ENCODE peak calls at places on chromosomes 7 and 10, in five cellular contexts. One of them, this sample, is unnamed. For H3K9me3, the result is how much of the 10 kb centered on the place peaks cover.

GRCh38 chr7:72438491-72438890 is 26.4 kb upstream of the CALN1 start:
- DNase-seq in HCT116: no peak
- DNase-seq in esophagus muscularis mucosa: no peak
- DNase-seq in stomach: no peak
- DNase-seq in SK-N-SH: no peak
- DNase-seq in this sample: no peak

GRCh38 chr10:110793887-110794286 is 77.8 kb upstream of the PDCD4 start:
- DNase-seq in HCT116: no peak
- DNase-seq in stomach: no peak
- DNase-seq in SK-N-SH: no peak
- DNase-seq in esophagus muscularis mucosa: no peak
- DNase-seq in this sample: no peak

GRCh38 chr10:3365630-3366029 is 193.0 kb upstream of the PITRM1 start:
- DNase-seq in SK-N-SH: no peak
- DNase-seq in stomach: no peak
- DNase-seq in HCT116: no peak
- DNase-seq in esophagus muscularis mucosa: no peak
- DNase-seq in this sample: no peak

GRCh38 chr7:127187740-127188139 is 65.0 kb downstream of the GRM8 start:
- DNase-seq in stomach: no peak
- DNase-seq in SK-N-SH: no peak
- DNase-seq in HCT116: no peak
- DNase-seq in esophagus muscularis mucosa: no peak
- DNase-seq in this sample: no peak

GRCh38 chr10:129891806-129892205 is 72.3 kb downstream of the EBF3 start:
- DNase-seq in esophagus muscularis mucosa: no peak
- DNase-seq in stomach: no peak
- DNase-seq in SK-N-SH: no peak
- DNase-seq in HCT116: no peak
- DNase-seq in this sample: no peak

GRCh38 chr7:74292757-74293576 is 3.8 kb downstream of the CLIP2 start:
- DNase-seq in SK-N-SH: no peak
- DNase-seq in esophagus muscularis mucosa: no peak
- DNase-seq in HCT116: peak
- DNase-seq in stomach: peak
- DNase-seq in this sample: no peak

GRCh38 chr10:95552680-95553342 is 8.4 kb downstream of the SORBS1 start:
- DNase-seq in SK-N-SH: no peak
- DNase-seq in stomach: no peak
- DNase-seq in HCT116: no peak
- DNase-seq in esophagus muscularis mucosa: no peak
- DNase-seq in this sample: no peak

GRCh38 chr7:130490287-130490686 is 1.6 kb upstream of the MEST start:
- DNase-seq in HCT116: no peak
- DNase-seq in stomach: no peak
- DNase-seq in esophagus muscularis mucosa: no peak
- DNase-seq in SK-N-SH: no peak
- DNase-seq in this sample: no peak

GRCh38 chr10:48551796-48552591 is 52.9 kb downstream of the ARHGAP22 start:
- DNase-seq in stomach: no peak
- DNase-seq in HCT116: peak
- DNase-seq in SK-N-SH: peak
- DNase-seq in esophagus muscularis mucosa: no peak
- DNase-seq in this sample: no peak

GRCh38 chr7:101816499-101817030 is 861 bp upstream of the CUX1 start:
- DNase-seq in stomach: peak
- DNase-seq in HCT116: no peak
- DNase-seq in esophagus muscularis mucosa: no peak
- DNase-seq in SK-N-SH: peak
- DNase-seq in this sample: no peak

GRCh38 chr10:114026189-114027040 is 17.3 kb upstream of the ADRB1 start:
- DNase-seq in stomach: no peak
- DNase-seq in HCT116: peak
- DNase-seq in esophagus muscularis mucosa: no peak
- DNase-seq in SK-N-SH: no peak
- DNase-seq in this sample: no peak

GRCh38 chr10:21336476-21337170 is 188.9 kb downstream of the SKIDA1 start:
- DNase-seq in SK-N-SH: no peak
- DNase-seq in esophagus muscularis mucosa: no peak
- DNase-seq in HCT116: peak
- DNase-seq in stomach: no peak
- DNase-seq in this sample: no peak

GRCh38 chr10:59582058-59582457 is 127.6 kb downstream of the SLC16A9 start:
- DNase-seq in HCT116: no peak
- DNase-seq in stomach: no peak
- DNase-seq in esophagus muscularis mucosa: peak
- DNase-seq in SK-N-SH: no peak
- DNase-seq in this sample: no peak

GRCh38 chr7:111089822-111090426 is 1.0 kb upstream of the LRRN3 start:
- DNase-seq in esophagus muscularis mucosa: no peak
- DNase-seq in stomach: no peak
- DNase-seq in HCT116: peak
- DNase-seq in SK-N-SH: peak
- DNase-seq in this sample: no peak

GRCh38 chr10:21030096-21030495 is 133.0 kb upstream of the NEBL start:
- DNase-seq in HCT116: no peak
- DNase-seq in SK-N-SH: no peak
- DNase-seq in stomach: no peak
- DNase-seq in esophagus muscularis mucosa: no peak
- DNase-seq in this sample: no peak

GRCh38 chr10:103921750-103922195 is 3.8 kb upstream of the STN1 start:
- DNase-seq in esophagus muscularis mucosa: peak
- DNase-seq in HCT116: peak
- DNase-seq in SK-N-SH: no peak
- DNase-seq in stomach: peak
- DNase-seq in this sample: no peak

GRCh38 chr7:134298902-134299683 is 17.6 kb downstream of the SLC35B4 start:
- DNase-seq in stomach: peak
- DNase-seq in HCT116: no peak
- DNase-seq in SK-N-SH: peak
- DNase-seq in esophagus muscularis mucosa: no peak
- DNase-seq in this sample: no peak

GRCh38 chr7:97107192-97107800 is 10.2 kb upstream of the SDHAF3 start:
- DNase-seq in stomach: no peak
- DNase-seq in esophagus muscularis mucosa: no peak
- DNase-seq in SK-N-SH: no peak
- DNase-seq in HCT116: no peak
- DNase-seq in this sample: no peak

GRCh38 chr7:23490357-23491131 is 20.3 kb upstream of the IGF2BP3 start:
- DNase-seq in stomach: no peak
- DNase-seq in HCT116: no peak
- DNase-seq in SK-N-SH: peak
- DNase-seq in esophagus muscularis mucosa: no peak
- DNase-seq in this sample: no peak

GRCh38 chr10:133359554-133359971 is 1.7 kb upstream of the FUOM start:
- DNase-seq in esophagus muscularis mucosa: no peak
- DNase-seq in SK-N-SH: peak
- DNase-seq in stomach: peak
- DNase-seq in HCT116: no peak
- DNase-seq in this sample: no peak

GRCh38 chr10:15737635-15738034 is 17.9 kb upstream of the ITGA8 start:
- DNase-seq in stomach: no peak
- DNase-seq in HCT116: no peak
- DNase-seq in esophagus muscularis mucosa: no peak
- DNase-seq in SK-N-SH: no peak
- DNase-seq in this sample: no peak

GRCh38 chr7:5667391-5667790 is 114.1 kb downstream of the RNF216 start:
- DNase-seq in esophagus muscularis mucosa: no peak
- DNase-seq in stomach: peak
- DNase-seq in SK-N-SH: peak
- DNase-seq in HCT116: no peak
- DNase-seq in this sample: no peak

GRCh38 chr10:49608166-49608758 is 1.8 kb upstream of the SLC18A3 start:
- DNase-seq in HCT116: no peak
- DNase-seq in SK-N-SH: no peak
- DNase-seq in stomach: no peak
- DNase-seq in esophagus muscularis mucosa: no peak
- DNase-seq in this sample: no peak

GRCh38 chr7:64045301-64046040 is at the start of gene ZNF727:
- DNase-seq in esophagus muscularis mucosa: no peak
- DNase-seq in HCT116: no peak
- DNase-seq in stomach: no peak
- DNase-seq in SK-N-SH: peak
- DNase-seq in this sample: no peak

GRCh38 chr7:372939-373791 is 83.2 kb downstream of the FOXL3 start:
- DNase-seq in HCT116: no peak
- DNase-seq in esophagus muscularis mucosa: no peak
- DNase-seq in SK-N-SH: peak
- DNase-seq in stomach: peak
- DNase-seq in this sample: no peak
- TF ChIP-seq POLR2AphosphoS5 in HCT116: no peak
- TF ChIP-seq POLR2AphosphoS5 in esophagus muscularis mucosa: no peak
- TF ChIP-seq POLR2AphosphoS5 in SK-N-SH: no peak
- TF ChIP-seq POLR2AphosphoS5 in stomach: peak
- TF ChIP-seq POLR2AphosphoS5 in this sample: no peak

GRCh38 chr10:22945934-22946673 is 18.3 kb downstream of the ARMC3 start:
- DNase-seq in esophagus muscularis mucosa: no peak
- DNase-seq in stomach: no peak
- DNase-seq in HCT116: no peak
- DNase-seq in SK-N-SH: no peak
- DNase-seq in this sample: no peak
- H3K9me3 ChIP-seq in esophagus muscularis mucosa: under half
- H3K9me3 ChIP-seq in stomach: under half
- H3K9me3 ChIP-seq in HCT116: under half
- H3K9me3 ChIP-seq in SK-N-SH: under half
- H3K9me3 ChIP-seq in this sample: under half

GRCh38 chr7:70578131-70578530 is 553.8 kb upstream of the GALNT17 start:
- DNase-seq in HCT116: no peak
- DNase-seq in stomach: no peak
- DNase-seq in SK-N-SH: no peak
- DNase-seq in esophagus muscularis mucosa: no peak
- DNase-seq in this sample: no peak

GRCh38 chr7:70574314-70574713 is 557.6 kb upstream of the GALNT17 start:
- DNase-seq in esophagus muscularis mucosa: no peak
- DNase-seq in stomach: no peak
- DNase-seq in SK-N-SH: no peak
- DNase-seq in HCT116: no peak
- DNase-seq in this sample: no peak

GRCh38 chr7:70573202-70573810 is 558.6 kb upstream of the GALNT17 start:
- DNase-seq in esophagus muscularis mucosa: no peak
- DNase-seq in stomach: no peak
- DNase-seq in SK-N-SH: no peak
- DNase-seq in HCT116: no peak
- DNase-seq in this sample: no peak

GRCh38 chr7:70571986-70572385 is 560.0 kb upstream of the GALNT17 start:
- DNase-seq in esophagus muscularis mucosa: no peak
- DNase-seq in SK-N-SH: no peak
- DNase-seq in HCT116: no peak
- DNase-seq in stomach: no peak
- DNase-seq in this sample: no peak

DNA sequence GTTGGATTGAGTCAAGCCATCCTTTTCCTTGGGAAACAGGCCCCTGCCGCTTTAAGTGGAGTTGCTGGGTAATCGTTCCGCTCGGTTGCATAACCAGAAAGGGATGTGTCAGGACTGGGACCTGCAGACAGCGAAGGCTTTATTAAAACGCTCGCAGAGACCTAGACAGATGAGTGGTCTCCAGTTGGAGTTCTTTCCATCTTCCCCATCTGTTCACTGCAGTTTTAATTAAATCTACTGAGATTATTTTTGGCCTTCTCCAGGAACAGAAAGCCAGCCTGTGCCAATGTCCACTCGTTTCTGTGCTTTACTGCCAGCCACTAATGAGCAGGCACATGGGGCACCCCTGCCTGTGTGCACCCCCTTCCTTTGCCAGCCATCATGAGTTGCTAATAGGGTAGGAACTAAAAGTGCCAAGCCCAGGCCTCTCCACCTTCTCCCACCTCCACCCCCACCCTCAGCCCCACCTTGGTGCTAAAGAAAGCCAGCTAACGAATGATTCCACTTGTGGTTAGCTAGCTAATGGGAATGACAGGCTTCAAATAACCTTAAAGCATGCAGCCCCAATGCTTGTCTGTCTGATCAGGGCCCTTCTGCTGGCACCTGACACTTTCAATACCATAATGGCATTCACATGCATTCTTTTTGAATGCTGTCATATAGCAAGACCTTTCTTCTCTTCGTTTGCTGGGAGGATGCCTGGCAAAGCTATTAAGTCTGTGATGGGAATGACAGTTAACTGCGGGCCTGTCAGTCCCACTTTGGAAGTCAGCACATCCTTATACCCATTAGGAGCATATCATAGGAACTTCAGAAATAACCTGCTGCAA is 556.8 kb upstream of the GALNT17 start:
- DNase-seq in SK-N-SH: peak
- DNase-seq in esophagus muscularis mucosa: no peak
- DNase-seq in stomach: no peak
- DNase-seq in HCT116: no peak
- DNase-seq in this sample: no peak
- TF ChIP-seq POLR2AphosphoS5 in SK-N-SH: peak
- TF ChIP-seq POLR2AphosphoS5 in esophagus muscularis mucosa: no peak
- TF ChIP-seq POLR2AphosphoS5 in stomach: no peak
- TF ChIP-seq POLR2AphosphoS5 in HCT116: no peak
- TF ChIP-seq POLR2AphosphoS5 in this sample: no peak

GRCh38 chr7:158161194-158161593 is 426.4 kb downstream of the PTPRN2 start:
- DNase-seq in esophagus muscularis mucosa: no peak
- DNase-seq in HCT116: no peak
- DNase-seq in SK-N-SH: no peak
- DNase-seq in stomach: no peak
- DNase-seq in this sample: no peak
- H3K9me3 ChIP-seq in esophagus muscularis mucosa: under half
- H3K9me3 ChIP-seq in HCT116: under half
- H3K9me3 ChIP-seq in SK-N-SH: under half
- H3K9me3 ChIP-seq in stomach: under half
- H3K9me3 ChIP-seq in this sample: under half

DNA sequence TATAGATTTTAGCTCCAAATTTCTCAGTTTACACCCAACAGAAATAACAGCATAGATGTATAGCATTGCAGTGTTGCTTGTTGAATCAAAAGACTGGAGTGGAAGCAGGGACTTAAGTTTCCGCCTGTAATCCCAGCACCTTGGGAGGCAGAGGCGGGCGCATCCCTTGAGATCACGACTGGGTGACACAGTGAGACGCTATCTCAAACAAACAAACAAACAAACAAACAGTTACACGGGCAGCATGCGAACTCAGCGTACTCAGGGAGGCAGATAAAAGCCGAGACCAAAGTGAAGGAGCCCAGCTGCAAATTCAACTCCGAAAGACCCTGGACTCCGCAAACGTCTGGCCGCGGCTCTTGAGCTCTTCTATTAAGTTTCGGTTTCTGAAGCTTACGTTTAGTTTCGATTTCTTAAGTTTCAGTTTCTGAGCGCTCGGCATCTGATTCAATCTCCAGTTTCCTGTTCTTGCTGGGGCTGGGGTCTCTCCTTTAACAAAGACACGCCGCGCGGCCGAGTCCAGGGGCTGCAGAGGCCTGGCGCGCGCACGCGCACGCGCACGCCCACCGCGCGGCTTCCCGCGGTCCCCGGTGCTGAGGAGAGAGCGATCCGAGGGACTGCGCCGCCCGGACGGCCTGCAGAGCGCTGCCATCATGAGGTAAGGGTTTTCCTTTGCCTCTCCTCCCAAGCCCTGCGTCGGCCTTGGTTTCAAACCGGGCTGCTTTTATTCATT is at the start of gene IFIT5:
- DNase-seq in stomach: peak
- DNase-seq in SK-N-SH: peak
- DNase-seq in esophagus muscularis mucosa: peak
- DNase-seq in HCT116: no peak
- DNase-seq in this sample: no peak
- TF ChIP-seq POLR2AphosphoS5 in stomach: peak
- TF ChIP-seq POLR2AphosphoS5 in SK-N-SH: peak
- TF ChIP-seq POLR2AphosphoS5 in esophagus muscularis mucosa: peak
- TF ChIP-seq POLR2AphosphoS5 in HCT116: peak
- TF ChIP-seq POLR2AphosphoS5 in this sample: no peak

GRCh38 chr10:28137907-28138880 is 139.3 kb upstream of the ODAD2 start:
- DNase-seq in SK-N-SH: no peak
- DNase-seq in HCT116: peak
- DNase-seq in esophagus muscularis mucosa: no peak
- DNase-seq in stomach: no peak
- DNase-seq in this sample: no peak
- H3K9me3 ChIP-seq in SK-N-SH: under half
- H3K9me3 ChIP-seq in HCT116: under half
- H3K9me3 ChIP-seq in esophagus muscularis mucosa: under half
- H3K9me3 ChIP-seq in stomach: under half
- H3K9me3 ChIP-seq in this sample: under half